ENCODE peak calls at places on chromosomes 3 and 15, in four cellular contexts. E is hepatocyte, B is GM23338, N is K562. K is an unnamed sample.

GRCh38 chr15:57196865-57197264 is 179.4 kb upstream of the CGNL1 start:
- DNase-seq in N (no peak), B (no peak), E (no peak), K (no peak)

GRCh38 chr15:87489902-87490301 is 766.6 kb downstream of the NTRK3 start:
- DNase-seq in N (no peak), B (peak; percentile 13), E (no peak), K (no peak)

GRCh38 chr3:147816770-147817169 is 407.6 kb downstream of the ZIC1 start:
- DNase-seq in E (peak; percentile 18), N (no peak), B (no peak), K (peak; percentile 33)

GRCh38 chr15:76566276-76566675 is 229.7 kb downstream of the ISL2 start:
- DNase-seq in B (no peak), E (no peak), N (no peak), K (peak; percentile 1)

GRCh38 chr3:58526124-58526957 is 10.6 kb downstream of the ACOX2 start:
- DNase-seq in B (peak; percentile 34), N (no peak), E (peak; percentile 65), K (peak; percentile 87)

GRCh38 chr15:43518073-43518761 is 809 bp downstream of the MAP1A start:
- DNase-seq in N (peak; percentile 80), E (peak; percentile 53), B (peak; percentile 65), K (peak; percentile 55)

GRCh38 chr15:60804986-60805949 is 326.3 kb upstream of the ICE2 start:
- DNase-seq in B (peak; percentile 92), N (no peak), E (no peak), K (peak; percentile 77)

GRCh38 chr3:196941846-196942225 is 492 bp downstream of the NCBP2 start:
- DNase-seq in E (peak; percentile 72), N (peak; percentile 60), B (peak; percentile 68), K (peak; percentile 64)

GRCh38 chr15:49255966-49256759 is 86.1 kb downstream of the GALK2 start:
- DNase-seq in N (no peak), E (no peak), B (no peak), K (no peak)

GRCh38 chr15:39165026-39165706 is 415.7 kb upstream of the THBS1 start:
- DNase-seq in E (no peak), N (no peak), B (no peak), K (no peak)

GRCh38 chr3:158672293-158673176 is at the start of gene LXN:
- DNase-seq in B (peak; percentile 97), E (peak; percentile 95), N (peak; percentile 43), K (peak; percentile 80)

GRCh38 chr3:138774529-138775253 is 60.0 kb downstream of the PIK3CB start:
- DNase-seq in B (no peak), E (peak; percentile 81), N (peak; percentile 22), K (peak; percentile 94)

GRCh38 chr3:124878561-124879394 is 8.4 kb downstream of the ITGB5 start:
- DNase-seq in N (peak; percentile 31), B (no peak), E (peak; percentile 40), K (peak; percentile 69)

GRCh38 chr3:126321490-126321889 is 35.7 kb downstream of the KLF15 start:
- DNase-seq in N (no peak), B (no peak), E (no peak), K (no peak)

GRCh38 chr3:48695113-48695753 is 9.5 kb upstream of the NCKIPSD start:
- DNase-seq in N (peak; percentile 27), E (no peak), B (peak; percentile 94), K (peak; percentile 57)

GRCh38 chr3:53837331-53837730 is 8.9 kb downstream of the CHDH start:
- DNase-seq in E (no peak), N (no peak), B (no peak), K (no peak)

GRCh38 chr15:36400936-36401585 is 178.4 kb upstream of the CDIN1 start:
- DNase-seq in E (no peak), N (no peak), B (no peak), K (no peak)

GRCh38 chr15:48393650-48394049 is 62.4 kb downstream of the DUT start:
- DNase-seq in E (no peak), B (no peak), N (no peak), K (no peak)

GRCh38 chr3:184134746-184135148 is 411 bp upstream of the EIF2B5 start:
- DNase-seq in N (no peak), B (no peak), E (no peak), K (no peak)

GRCh38 chr15:95733931-95734330 is 596.6 kb upstream of the NR2F2 start:
- DNase-seq in N (no peak), E (no peak), B (no peak), K (peak; percentile 41)

GRCh38 chr15:74240002-74240568 is 4.0 kb downstream of the CCDC33 start:
- DNase-seq in N (no peak), B (peak; percentile 47), E (peak; percentile 52), K (peak; percentile 97)

GRCh38 chr3:139312959-139313358 is 30.9 kb upstream of the MRPS22 start:
- DNase-seq in N (peak; percentile 90), B (no peak), E (peak; percentile 42), K (no peak)

GRCh38 chr15:101151286-101151685 is 100.6 kb downstream of the CHSY1 start:
- DNase-seq in B (no peak), N (no peak), E (no peak), K (no peak)

GRCh38 chr15:48394172-48394571 is 62.9 kb downstream of the DUT start:
- DNase-seq in B (no peak), N (no peak), E (no peak), K (no peak)

GRCh38 chr3:149553781-149554451 is 79.4 kb downstream of the TM4SF4 start:
- DNase-seq in N (no peak), E (peak; percentile 71), B (no peak), K (no peak)

GRCh38 chr3:16907245-16907644 is 22.5 kb downstream of the PLCL2 start:
- DNase-seq in B (no peak), N (peak; percentile 22), E (no peak), K (no peak)
- H3K4me1 ChIP-seq in B (peaks cover 31% of the 10 kb centered on the region), N (no peaks in the 10 kb centered on the region), E (peaks cover 17% of the 10 kb centered on the region), K (no peaks in the 10 kb centered on the region)

GRCh38 chr15:40928351-40928974 is 677 bp upstream of the DLL4 start:
- DNase-seq in B (peak; percentile 88), E (peak; percentile 60), N (peak; percentile 78), K (no peak)

GRCh38 chr15:40929730-40930429 is 740 bp downstream of the DLL4 start:
- DNase-seq in E (peak; percentile 74), N (peak; percentile 39), B (peak; percentile 67), K (no peak)

GRCh38 chr15:40927497-40928346 is 1.4 kb upstream of the DLL4 start:
- DNase-seq in N (peak; percentile 75), B (peak; percentile 56), E (no peak), K (no peak)

GRCh38 chr15:40930430-40931299 is 1.5 kb downstream of the DLL4 start:
- DNase-seq in B (peak; percentile 92), E (peak; percentile 74), N (peak; percentile 83), K (no peak)

DNA sequence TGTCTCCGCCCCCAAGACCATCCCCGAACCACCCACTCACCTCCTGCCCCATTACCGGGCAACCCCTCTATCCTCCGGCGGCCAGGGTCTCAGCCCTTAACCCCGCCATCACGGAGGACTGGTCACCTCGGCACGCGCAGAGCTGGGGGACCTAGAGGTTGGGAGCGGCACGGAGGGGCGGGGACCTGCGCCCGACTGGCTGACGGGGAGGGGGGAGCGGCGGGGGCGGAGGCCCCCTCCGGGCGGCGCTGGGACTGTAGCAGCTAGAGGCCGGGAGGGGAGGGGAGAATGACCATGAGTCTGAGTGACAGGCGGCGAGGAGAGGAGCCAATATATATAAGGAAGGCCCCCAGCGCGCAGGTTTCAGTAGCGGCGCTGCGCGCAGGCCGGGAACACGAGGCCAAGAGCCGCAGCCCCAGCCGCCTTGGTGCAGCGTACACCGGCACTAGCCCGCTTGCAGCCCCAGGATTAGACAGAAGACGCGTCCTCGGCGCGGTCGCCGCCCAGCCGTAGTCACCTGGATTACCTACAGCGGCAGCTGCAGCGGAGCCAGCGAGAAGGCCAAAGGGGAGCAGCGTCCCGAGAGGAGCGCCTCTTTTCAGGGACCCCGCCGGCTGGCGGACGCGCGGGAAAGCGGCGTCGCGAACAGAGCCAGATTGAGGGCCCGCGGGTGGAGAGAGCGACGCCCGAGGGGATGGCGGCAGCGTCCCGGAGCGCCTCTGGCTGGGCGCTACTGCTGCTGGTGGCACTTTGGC is at the start of gene DLL4:
- DNase-seq in N (peak; percentile 93), E (peak; percentile 86), B (peak; percentile 92), K (peak; percentile 71)
- TF ChIP-seq EZH2 in N (no peak), E (peak; percentile 68), B (peak; percentile 52), K (peak; percentile 81)

GRCh38 chr3:70519005-70519404 is 206.6 kb upstream of the MDFIC2 start:
- DNase-seq in E (no peak), B (no peak), N (no peak), K (no peak)
- H3K4me3 ChIP-seq in E (no peak overlapping the region), B (no peak overlapping the region), N (no peak overlapping the region), K (no peak overlapping the region)

GRCh38 chr3:71104090-71104489 is 479.4 kb downstream of the FOXP1 start:
- DNase-seq in N (no peak), B (no peak), E (no peak), K (no peak)
- H3K4me1 ChIP-seq in N (no peaks in the 10 kb centered on the region), B (no peaks in the 10 kb centered on the region), E (peaks cover 25% of the 10 kb centered on the region), K (peaks cover 39% of the 10 kb centered on the region)

DNA sequence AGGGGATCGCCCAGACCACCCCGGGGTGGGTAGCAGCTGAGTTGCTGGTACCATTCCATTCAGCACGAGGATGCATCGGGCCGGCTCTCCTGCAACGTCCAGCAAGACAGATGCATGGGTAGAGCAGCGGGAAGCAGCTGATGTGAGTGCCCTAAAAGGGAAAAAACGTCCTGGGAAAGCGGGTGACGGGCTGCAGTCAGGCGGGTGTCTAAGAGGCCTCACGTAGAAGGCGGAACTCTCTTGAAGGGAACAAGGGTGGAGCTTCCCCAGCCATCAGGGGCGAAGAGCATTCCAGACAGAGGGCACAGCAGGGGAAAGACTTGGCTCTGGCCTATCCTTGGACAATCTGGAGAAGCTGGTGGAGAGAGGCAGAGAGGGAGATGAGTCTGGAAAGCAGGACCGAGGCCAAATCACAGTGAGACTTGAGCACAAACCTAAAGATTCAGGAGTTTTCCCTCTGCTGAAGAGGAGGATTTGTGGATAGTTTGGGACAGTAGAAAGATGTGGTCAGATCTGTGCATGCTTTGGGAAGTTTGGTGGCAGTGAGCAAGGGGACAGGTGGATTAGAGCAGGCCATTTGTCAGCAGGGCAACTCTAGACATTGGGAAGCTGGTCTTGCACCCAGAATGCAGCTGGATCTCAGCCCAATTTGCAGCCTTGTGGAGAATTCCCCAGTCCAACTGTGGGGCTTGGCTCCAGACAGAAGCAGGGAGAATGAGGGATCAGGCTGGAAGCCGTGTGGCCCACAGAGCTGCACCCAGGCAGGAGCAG is 70.7 kb downstream of the SEMA5B start:
- DNase-seq in B (peak; percentile 44), E (no peak), N (no peak), K (no peak)
- TF ChIP-seq EZH2 in B (no peak), E (no peak), N (no peak), K (no peak)

GRCh38 chr3:133895208-133896001 is at the start of gene RAB6B:
- DNase-seq in B (peak; percentile 83), N (peak; percentile 80), E (peak; percentile 85), K (peak; percentile 54)
- H3K4me3 ChIP-seq in B (peak within 1 kb of the TSS; percentile 94), N (peak within 1 kb of the TSS; percentile 51), E (peak within 1 kb of the TSS; percentile 72), K (peak within 1 kb of the TSS; percentile 59)